ENCODE peak calls at places on chromosomes 7 and 10, in ten cellular contexts. M is CD8-positive, alpha-beta memory T cell; C is MM.1S; O is kidney; Y is right atrium auricular region; I is cardiac fibroblast; G is fibroblast of pulmonary artery; A is left ventricle myocardium inferior; F is mesenchymal stem cell; T is bronchial epithelial cell. Z is an unnamed sample.
A peak's percentile ranks its signal among the peaks of the same experiment; 100 is the strongest.

GRCh38 chr7:104973227-104973626 is 40.8 kb upstream of the KMT2E start:
- DNase-seq in M (no peak), C (no peak), O (no peak), Y (no peak), I (no peak), G (no peak), A (no peak), F (no peak), T (peak; percentile 93), Z (no peak)

GRCh38 chr10:122013311-122013780 is 24.4 kb downstream of the TACC2 start:
- DNase-seq in M (no peak), C (no peak), O (no peak), Y (no peak), I (no peak), G (no peak), A (no peak), F (no peak), T (no peak), Z (peak; percentile 38)

GRCh38 chr10:103982639-103983038 is 15.7 kb downstream of the SLK start:
- DNase-seq in M (no peak), C (peak; percentile 53), O (no peak), Y (no peak), I (no peak), G (peak; percentile 18), A (no peak), F (no peak), T (no peak), Z (no peak)

GRCh38 chr7:88692493-88692892 is 67.0 kb upstream of the ZNF804B start:
- DNase-seq in M (no peak), C (no peak), O (no peak), Y (no peak), I (no peak), G (no peak), A (no peak), F (no peak), T (no peak), Z (no peak)

GRCh38 chr7:82445226-82445625 is 1.6 kb upstream of the CACNA2D1 start:
- DNase-seq in M (no peak), C (no peak), O (no peak), Y (no peak), I (no peak), G (no peak), A (no peak), F (no peak), T (no peak), Z (no peak)

GRCh38 chr10:38600146-38600545 is 506.0 kb downstream of the ZNF37A start:
- DNase-seq in M (no peak), C (no peak), O (no peak), Y (no peak), I (no peak), G (no peak), A (no peak), F (no peak), T (no peak), Z (no peak)

GRCh38 chr7:1027285-1028043 is 16.9 kb upstream of the GPR146 start:
- DNase-seq in M (no peak), C (no peak), O (peak; percentile 86), Y (peak; percentile 60), I (peak; percentile 48), G (peak; percentile 50), A (no peak), F (peak; percentile 56), T (peak; percentile 10), Z (peak; percentile 52)

GRCh38 chr7:3569643-3570042 is 268.6 kb downstream of the SDK1 start:
- DNase-seq in M (no peak), C (no peak), O (no peak), Y (no peak), I (no peak), G (no peak), A (no peak), F (no peak), T (no peak), Z (no peak)

GRCh38 chr7:46145412-46145811 is 224.3 kb upstream of the IGFBP3 start:
- DNase-seq in M (no peak), C (no peak), O (no peak), Y (no peak), I (peak; percentile 98), G (peak; percentile 98), A (no peak), F (peak; percentile 82), T (peak; percentile 64), Z (no peak)

GRCh38 chr7:46150721-46151120 is 229.6 kb upstream of the IGFBP3 start:
- DNase-seq in M (no peak), C (no peak), O (no peak), Y (no peak), I (no peak), G (peak; percentile 27), A (no peak), F (no peak), T (no peak), Z (no peak)

GRCh38 chr7:46146454-46147255 is 225.6 kb upstream of the IGFBP3 start:
- DNase-seq in M (no peak), C (no peak), O (no peak), Y (no peak), I (peak; percentile 56), G (peak; percentile 67), A (peak; percentile 24), F (peak; percentile 50), T (no peak), Z (no peak)

GRCh38 chr7:46150202-46150601 is 229.1 kb upstream of the IGFBP3 start:
- DNase-seq in M (no peak), C (no peak), O (no peak), Y (no peak), I (no peak), G (no peak), A (no peak), F (no peak), T (no peak), Z (no peak)

GRCh38 chr7:46147871-46148270 is 226.8 kb upstream of the IGFBP3 start:
- DNase-seq in M (no peak), C (no peak), O (no peak), Y (no peak), I (no peak), G (no peak), A (no peak), F (no peak), T (peak; percentile 25), Z (no peak)
- H3K4me3 ChIP-seq in M (no peak overlapping the region), C (no peak overlapping the region), O (no peak overlapping the region), Y (no peak overlapping the region), I (no peak overlapping the region), G (no peak overlapping the region), A (no peak overlapping the region), F (no peak overlapping the region), T (no peak overlapping the region), Z (no peak overlapping the region)

DNA sequence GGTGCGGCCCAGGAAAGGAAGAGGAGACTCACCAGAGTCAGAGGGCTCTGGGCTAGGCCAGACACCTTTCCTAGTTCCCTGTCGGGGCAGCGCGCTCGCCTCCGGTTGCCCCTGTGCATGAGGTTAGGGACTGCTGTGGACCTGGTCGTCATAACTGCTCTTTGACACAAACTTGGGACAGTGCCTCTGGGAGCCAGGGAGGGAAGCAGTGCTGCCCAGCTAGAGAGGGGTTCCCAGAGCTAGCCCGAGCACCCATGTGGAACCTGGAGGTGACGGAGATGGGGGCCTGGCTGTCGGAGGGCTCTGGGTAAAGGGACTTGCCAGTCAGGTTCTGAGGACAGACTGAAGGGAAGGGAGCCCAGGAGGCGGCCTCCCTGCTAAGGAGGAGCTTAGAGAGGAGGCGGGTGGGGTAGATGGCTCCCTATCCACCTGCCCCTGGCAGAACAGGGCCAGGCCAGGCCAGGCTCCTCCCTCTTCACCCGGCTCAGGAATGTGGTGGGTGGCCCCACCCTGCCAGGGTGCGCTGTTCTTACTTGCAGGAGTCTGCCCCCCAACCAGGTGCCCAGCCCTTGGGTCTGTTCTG is 29.7 kb downstream of the AGAP3 start:
- DNase-seq in M (no peak), C (no peak), O (peak; percentile 89), Y (no peak), I (no peak), G (no peak), A (no peak), F (peak; percentile 26), T (peak; percentile 94), Z (peak; percentile 68)
- H3K4me3 ChIP-seq in M (no peak overlapping the region), C (no peak overlapping the region), O (no peak overlapping the region), Y (no peak overlapping the region), I (no peak overlapping the region), G (peak overlapping the region; percentile 14), A (peak overlapping the region; percentile 44), F (peak overlapping the region; percentile 57), T (peak overlapping the region; percentile 57), Z (peak overlapping the region; percentile 14)

DNA sequence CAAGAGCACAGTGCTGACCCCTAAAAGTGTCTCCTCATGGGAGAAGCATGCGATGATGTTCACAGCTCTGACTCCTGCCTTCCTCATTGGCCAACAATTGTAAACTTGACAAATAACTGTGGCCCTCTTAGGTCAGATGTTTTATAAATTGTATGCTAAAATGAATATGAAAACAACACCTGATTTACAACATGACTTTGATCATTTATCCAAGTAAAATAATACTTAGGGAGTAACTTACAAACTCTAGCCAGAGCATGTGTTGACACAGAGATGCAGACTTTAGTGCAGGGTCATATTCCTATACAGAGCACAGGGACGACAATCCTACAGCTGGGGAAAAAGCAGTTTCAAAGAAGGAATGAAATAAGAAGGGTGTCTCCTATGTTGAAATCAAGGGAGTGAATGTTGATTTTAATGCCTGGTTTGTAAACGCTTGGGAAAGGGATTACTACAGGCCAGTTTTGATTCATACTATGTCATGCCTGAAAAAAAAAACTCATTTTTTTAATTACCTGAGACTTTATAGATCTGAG is 391.4 kb upstream of the AKR1E2 start:
- DNase-seq in M (no peak), C (no peak), O (no peak), Y (no peak), I (no peak), G (no peak), A (no peak), F (peak; percentile 18), T (no peak), Z (no peak)
- H3K4me3 ChIP-seq in M (no peak overlapping the region), C (no peak overlapping the region), O (no peak overlapping the region), Y (no peak overlapping the region), I (no peak overlapping the region), G (no peak overlapping the region), A (no peak overlapping the region), F (no peak overlapping the region), T (no peak overlapping the region), Z (no peak overlapping the region)

GRCh38 chr10:125103466-125104377 is 56.6 kb downstream of the CTBP2 start:
- DNase-seq in M (no peak), C (no peak), O (no peak), Y (no peak), I (no peak), G (no peak), A (no peak), F (no peak), T (no peak), Z (peak; percentile 45)
- H3K4me3 ChIP-seq in M (no peak overlapping the region), C (no peak overlapping the region), O (no peak overlapping the region), Y (no peak overlapping the region), I (no peak overlapping the region), G (no peak overlapping the region), A (no peak overlapping the region), F (no peak overlapping the region), T (no peak overlapping the region), Z (no peak overlapping the region)

DNA sequence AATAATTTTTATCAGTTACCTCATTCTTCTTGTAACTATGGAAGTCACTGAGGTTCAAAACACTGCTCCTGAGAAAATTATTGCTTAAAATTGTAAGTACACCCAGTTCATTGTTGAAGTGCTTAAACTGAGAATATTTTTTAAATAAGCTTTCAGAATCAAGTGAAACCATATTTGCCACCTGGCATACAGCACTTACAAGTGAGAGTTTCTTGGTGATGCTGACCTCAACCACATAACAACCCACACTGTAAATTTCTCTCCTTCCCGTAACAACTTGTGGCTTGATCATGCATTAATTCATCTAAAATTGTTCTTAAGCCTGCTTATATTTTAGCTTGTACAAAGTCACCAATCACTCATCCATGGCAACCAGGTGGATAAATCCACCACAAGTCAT is 34.0 kb downstream of the IMMP2L start:
- DNase-seq in M (no peak), C (peak; percentile 75), O (no peak), Y (no peak), I (no peak), G (no peak), A (no peak), F (no peak), T (no peak), Z (no peak)
- H3K4me3 ChIP-seq in M (no peak overlapping the region), C (peak overlapping the region; percentile 6), O (no peak overlapping the region), Y (no peak overlapping the region), I (no peak overlapping the region), G (no peak overlapping the region), A (no peak overlapping the region), F (no peak overlapping the region), T (no peak overlapping the region), Z (no peak overlapping the region)

Z was measured in pancreas.